ENCODE peak calls at places on chromosome 12, in nine cellular contexts. K is lung, I is foreskin fibroblast, Y is CD14-positive monocyte, U is tibial nerve, F is AG09309, D is thyroid gland, C is GM06990, X is GM23338. G is an unnamed sample.

GRCh38 chr12:26940820-26941219 is 2.5 kb downstream of the FGFR1OP2 start:
- DNase-seq in D (no peak), X (no peak), I (no peak), F (no peak), K (no peak), U (no peak), C (no peak), Y (no peak), G (no peak)

GRCh38 chr12:60803147-60803546 is 1207.3 kb downstream of the SLC16A7 start:
- DNase-seq in D (no peak), Y (no peak), I (peak; percentile 16), U (no peak), F (no peak), C (no peak), X (no peak), K (no peak), G (no peak)

GRCh38 chr12:55681142-55682077 is 26.3 kb downstream of the ITGA7 start:
- DNase-seq in C (no peak), X (peak; percentile 94), U (no peak), D (peak; percentile 74), I (peak; percentile 88), F (no peak), Y (no peak), K (peak; percentile 77), G (peak; percentile 55)

GRCh38 chr12:68376901-68377300 is 44.7 kb upstream of the MDM1 start:
- DNase-seq in I (no peak), C (no peak), X (no peak), F (no peak), D (no peak), Y (no peak), U (no peak), K (no peak), G (no peak)

GRCh38 chr12:94762943-94763342 is 112.6 kb upstream of the TMCC3 start:
- DNase-seq in I (no peak), F (no peak), Y (no peak), X (no peak), D (no peak), U (no peak), K (no peak), C (peak; percentile 20), G (no peak)

GRCh38 chr12:65597527-65597926 is 226.8 kb upstream of the HMGA2 start:
- DNase-seq in I (no peak), F (no peak), X (no peak), Y (no peak), U (no peak), C (no peak), D (no peak), K (no peak), G (no peak)

GRCh38 chr12:131066207-131066885 is 112.6 kb downstream of the ADGRD1 start:
- DNase-seq in D (no peak), K (no peak), Y (no peak), X (no peak), C (no peak), U (no peak), I (no peak), F (no peak), G (no peak)

GRCh38 chr12:3545121-3545796 is 54.3 kb downstream of the PRMT8 start:
- DNase-seq in F (no peak), I (no peak), C (no peak), D (no peak), Y (no peak), X (no peak), U (no peak), K (no peak), G (no peak)

GRCh38 chr12:32024884-32025599 is 65.8 kb downstream of the RESF1 start:
- DNase-seq in D (peak; percentile 25), U (no peak), C (no peak), I (no peak), F (no peak), Y (no peak), K (no peak), X (no peak), G (no peak)

GRCh38 chr12:117430246-117430645 is 68.8 kb upstream of the NOS1 start:
- DNase-seq in C (no peak), X (no peak), K (no peak), D (no peak), I (no peak), U (no peak), F (no peak), Y (no peak), G (no peak)

GRCh38 chr12:131604146-131604844 is 106.6 kb upstream of the SFSWAP start:
- DNase-seq in D (no peak), C (peak; percentile 39), F (no peak), X (no peak), I (no peak), K (no peak), Y (no peak), U (no peak), G (no peak)

GRCh38 chr12:24201258-24201970 is 251.9 kb upstream of the SOX5 start:
- DNase-seq in D (no peak), Y (no peak), C (peak; percentile 14), K (no peak), X (no peak), U (no peak), I (no peak), F (no peak), G (no peak)

GRCh38 chr12:24198070-24198469 is 248.6 kb upstream of the SOX5 start:
- DNase-seq in D (no peak), I (no peak), F (no peak), U (no peak), K (no peak), Y (no peak), C (no peak), X (no peak), G (no peak)

GRCh38 chr12:24197517-24197916 is 248.0 kb upstream of the SOX5 start:
- DNase-seq in K (no peak), C (no peak), U (no peak), I (no peak), Y (no peak), X (peak; percentile 35), F (no peak), D (no peak), G (no peak)

GRCh38 chr12:24200013-24200412 is 250.5 kb upstream of the SOX5 start:
- DNase-seq in D (no peak), C (no peak), F (no peak), U (no peak), I (no peak), Y (no peak), K (no peak), X (no peak), G (no peak)

GRCh38 chr12:24198936-24199644 is 249.6 kb upstream of the SOX5 start:
- DNase-seq in K (no peak), D (no peak), C (peak; percentile 28), U (no peak), F (no peak), I (no peak), X (no peak), Y (no peak), G (peak; percentile 86)
- TF ChIP-seq CTCF in K (no peak), D (no peak), C (no peak), U (no peak), F (no peak), I (no peak), X (no peak), Y (no peak), G (no peak)

GRCh38 chr12:13106666-13107065 is 3.2 kb upstream of the GSG1 start:
- DNase-seq in D (no peak), X (no peak), I (no peak), Y (no peak), C (no peak), U (no peak), F (no peak), K (no peak), G (no peak)
- TF ChIP-seq CTCF in D (no peak), X (no peak), I (no peak), Y (no peak), C (no peak), U (no peak), F (no peak), K (no peak), G (no peak)

DNA sequence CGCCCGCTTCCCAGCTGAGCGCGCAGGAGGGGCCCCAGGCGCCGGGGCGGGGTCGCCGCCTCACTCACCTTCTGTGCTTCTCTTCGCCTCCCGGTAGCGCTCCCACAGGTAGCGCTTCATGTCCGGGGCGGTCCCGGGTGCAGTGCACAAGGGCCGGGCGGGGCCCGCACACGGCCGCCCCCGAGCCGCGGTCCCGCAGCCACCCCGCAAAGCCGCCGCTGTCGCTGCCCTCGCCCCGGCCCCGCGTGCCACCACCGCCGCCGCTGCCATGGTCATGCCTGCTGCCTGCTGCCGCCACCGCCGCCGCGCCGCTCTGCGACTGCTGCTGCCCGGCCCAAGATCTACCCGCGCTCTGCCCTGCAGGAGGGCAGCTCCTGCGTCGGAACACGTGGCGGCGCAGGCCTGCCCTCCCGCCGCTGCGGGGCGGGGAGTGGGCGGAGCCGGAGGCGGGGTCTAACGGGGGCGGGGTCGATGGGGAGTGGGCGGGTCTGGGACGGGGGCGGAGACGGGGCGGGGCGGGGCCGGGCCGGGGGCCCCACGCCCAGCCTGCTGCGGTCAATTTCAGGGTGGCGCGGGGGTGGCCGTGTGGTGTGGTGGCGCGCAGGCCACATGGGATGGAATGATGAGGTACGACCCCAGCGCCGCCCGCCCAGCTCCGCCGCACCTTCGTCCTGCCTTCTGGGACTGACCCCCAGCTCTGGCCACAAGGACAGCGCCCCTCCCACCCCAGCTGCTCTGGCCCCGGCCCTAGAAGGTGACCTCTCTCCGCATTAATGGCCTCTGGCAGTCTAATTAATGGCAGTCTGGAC is at the start of gene NT5DC3:
- DNase-seq in K (peak; percentile 86), I (peak; percentile 95), Y (peak; percentile 79), X (peak; percentile 89), D (peak; percentile 80), C (peak; percentile 87), U (peak; percentile 60), F (peak; percentile 27), G (peak; percentile 54)
- TF ChIP-seq CTCF in K (no peak), I (no peak), Y (no peak), X (no peak), D (no peak), C (no peak), U (peak; percentile 45), F (no peak), G (no peak)

DNA sequence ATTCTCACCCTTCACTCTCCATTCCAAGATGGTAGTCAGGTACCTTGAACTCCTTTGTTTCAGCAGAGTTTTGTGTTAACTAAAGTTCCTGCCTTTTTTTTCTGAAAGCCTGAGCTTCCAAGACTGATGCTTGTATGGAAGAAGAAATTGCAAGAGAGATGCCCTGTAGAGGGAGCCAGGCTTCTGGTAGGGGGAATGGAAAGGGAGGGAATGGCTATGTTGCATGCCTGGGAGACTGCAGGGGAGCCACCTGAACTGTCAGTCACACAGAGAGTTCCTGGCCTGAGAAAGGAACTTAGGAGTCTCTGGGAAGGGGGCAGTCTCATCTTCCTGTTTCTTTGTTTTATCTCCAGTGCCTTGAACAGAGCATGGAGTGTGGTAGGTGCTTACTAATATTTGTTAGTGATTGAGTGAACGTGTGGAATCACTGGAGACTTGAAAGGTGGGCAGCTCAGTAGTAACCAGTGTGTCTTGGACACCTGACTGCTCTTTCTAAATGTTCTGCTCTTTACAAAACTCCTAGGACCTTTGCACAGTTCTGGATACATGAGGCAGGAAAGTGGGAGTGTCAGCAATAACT is 132.2 kb downstream of the ANO4 start:
- DNase-seq in F (no peak), X (peak; percentile 94), U (no peak), K (no peak), C (no peak), D (no peak), I (no peak), Y (no peak), G (peak; percentile 7)
- TF ChIP-seq CTCF in F (peak; percentile 61), X (peak; percentile 87), U (no peak), K (no peak), C (peak; percentile 22), D (no peak), I (peak; percentile 35), Y (no peak), G (peak; percentile 75)